ENCODE peak calls at places on chromosome 21, in ten cellular contexts. F is iPS-NIHi11; I is activated naive CD4-positive, alpha-beta T cell treated with anti-CD3 and anti-CD28 coated beads, Interleukin-2, amount 10 ng/mL, durations not matched to agents 7 days and 5 days; A is psoas muscle; B is fibroblast of lung; Y is stimulated activated CD4-positive, alpha-beta T cell treated with anti-CD3 and anti-CD28 coated beads, Interleukin-12 subunit alpha, Interleukin-12 subunit beta, amount 100 ng/mL, for 48 hours; C is NCI-H748 treated with DMSO at 0.1 percent for 48 hours; E is AG04450; T is HS-27A; N is COR-L47. G is an unnamed sample.

GRCh38 chr21:35038772-35039145 is 10.3 kb downstream of the RUNX1 start:
- DNase-seq in I (no peak), E (no peak), F (no peak), B (no peak), T (no peak), A (no peak), Y (no peak), C (no peak), N (no peak), G (no peak)

GRCh38 chr21:23452384-23453083 is 2154.7 kb downstream of the MRPL39 start:
- DNase-seq in A (no peak), T (no peak), I (no peak), C (no peak), F (peak), B (no peak), Y (peak), E (no peak), N (no peak), G (no peak)

GRCh38 chr21:26288033-26288432 is 117.5 kb upstream of the APP start:
- DNase-seq in B (no peak), A (no peak), N (no peak), Y (no peak), F (no peak), E (no peak), I (no peak), T (no peak), C (no peak), G (no peak)

GRCh38 chr21:32946654-32947053 is 79.1 kb upstream of the OLIG2 start:
- DNase-seq in B (no peak), I (no peak), F (no peak), A (no peak), N (no peak), T (no peak), E (no peak), Y (no peak), C (no peak), G (no peak)

GRCh38 chr21:15138475-15138874 is 73.7 kb upstream of the NRIP1 start:
- DNase-seq in E (no peak), A (peak), B (no peak), I (no peak), T (no peak), C (no peak), F (no peak), N (peak), Y (no peak), G (no peak)

GRCh38 chr21:31482460-31482859 is 138.4 kb upstream of the TIAM1 start:
- DNase-seq in N (no peak), E (no peak), F (no peak), Y (no peak), T (no peak), A (no peak), B (no peak), C (no peak), I (no peak), G (no peak)

GRCh38 chr21:44052071-44052829 is 40.1 kb downstream of the TRAPPC10 start:
- DNase-seq in T (no peak), I (no peak), C (no peak), A (no peak), N (peak), F (no peak), E (no peak), B (no peak), Y (no peak), G (no peak)

GRCh38 chr21:44750675-44751025 is 39.3 kb upstream of the TSPEAR start:
- DNase-seq in E (no peak), T (no peak), F (no peak), N (no peak), C (no peak), I (no peak), Y (no peak), A (peak), B (no peak), G (no peak)

GRCh38 chr21:18251065-18251464 is 6.4 kb downstream of the CHODL start:
- DNase-seq in I (no peak), C (no peak), B (no peak), T (no peak), Y (no peak), A (no peak), E (no peak), N (no peak), F (no peak), G (no peak)

GRCh38 chr21:17925900-17926299 is 106.7 kb upstream of the C21orf91 start:
- DNase-seq in T (no peak), Y (no peak), C (peak), E (no peak), A (no peak), I (no peak), F (no peak), N (peak), B (peak), G (peak)

GRCh38 chr21:27112186-27112585 is 145.3 kb upstream of the ADAMTS5 start:
- DNase-seq in Y (no peak), B (no peak), E (no peak), N (no peak), I (no peak), T (no peak), A (no peak), F (no peak), C (no peak), G (no peak)

GRCh38 chr21:33199516-33200217 is 30.1 kb upstream of the IFNAR2 start:
- DNase-seq in E (peak), T (peak), N (peak), A (peak), B (peak), C (peak), I (peak), Y (peak), F (peak), G (peak)

GRCh38 chr21:45263534-45263933 is 24.2 kb downstream of the POFUT2 start:
- DNase-seq in I (no peak), Y (no peak), T (no peak), C (no peak), E (no peak), A (no peak), B (no peak), N (no peak), F (no peak), G (no peak)

GRCh38 chr21:45042664-45043161 is 31.7 kb upstream of the ADARB1 start:
- DNase-seq in I (no peak), T (no peak), E (no peak), Y (no peak), N (no peak), C (no peak), A (no peak), F (no peak), B (no peak), G (no peak)

GRCh38 chr21:29172282-29172681 is 41.8 kb downstream of the MAP3K7CL start:
- DNase-seq in N (no peak), T (no peak), B (no peak), C (peak), A (no peak), I (no peak), F (no peak), Y (no peak), E (no peak), G (no peak)